ENCODE peak calls at places on chromosomes 1 and 21, in five cellular contexts. One of them, this sample, is unnamed.
A peak's percentile ranks its signal among the peaks of the same experiment; 100 is the strongest.

GRCh38 chr21:35503646-35504045 is 454.5 kb upstream of the RUNX1 start:
- DNase-seq in suprapubic skin: no peak
- DNase-seq in uterus: no peak
- DNase-seq in HFFc6: no peak
- DNase-seq in kidney: no peak
- DNase-seq in this sample: no peak

GRCh38 chr1:154423303-154423987 is 18.3 kb downstream of the IL6R start:
- DNase-seq in suprapubic skin: no peak
- DNase-seq in uterus: no peak
- DNase-seq in HFFc6: peak; percentile 51
- DNase-seq in kidney: no peak
- DNase-seq in this sample: no peak

GRCh38 chr1:235841938-235842545 is 24.7 kb downstream of the LYST start:
- DNase-seq in suprapubic skin: no peak
- DNase-seq in uterus: no peak
- DNase-seq in HFFc6: no peak
- DNase-seq in kidney: no peak
- DNase-seq in this sample: no peak

GRCh38 chr1:203601717-203602309 is 24.8 kb upstream of the ATP2B4 start:
- DNase-seq in suprapubic skin: no peak
- DNase-seq in uterus: no peak
- DNase-seq in HFFc6: no peak
- DNase-seq in kidney: no peak
- DNase-seq in this sample: no peak

GRCh38 chr1:209899948-209900347 is 38.1 kb upstream of the SYT14 start:
- DNase-seq in suprapubic skin: no peak
- DNase-seq in uterus: no peak
- DNase-seq in HFFc6: no peak
- DNase-seq in kidney: no peak
- DNase-seq in this sample: no peak

GRCh38 chr1:28905921-28906666 is 8.3 kb upstream of the EPB41 start:
- DNase-seq in suprapubic skin: peak; percentile 35
- DNase-seq in uterus: no peak
- DNase-seq in HFFc6: no peak
- DNase-seq in kidney: no peak
- DNase-seq in this sample: no peak

GRCh38 chr1:7012461-7012924 is 227.2 kb downstream of the CAMTA1 start:
- DNase-seq in suprapubic skin: no peak
- DNase-seq in uterus: no peak
- DNase-seq in HFFc6: no peak
- DNase-seq in kidney: no peak
- DNase-seq in this sample: no peak

GRCh38 chr1:63148825-63149645 is 173.3 kb upstream of the FOXD3 start:
- DNase-seq in suprapubic skin: no peak
- DNase-seq in uterus: no peak
- DNase-seq in HFFc6: no peak
- DNase-seq in kidney: no peak
- DNase-seq in this sample: no peak

GRCh38 chr1:195012995-195013394 is 1595.2 kb downstream of the KCNT2 start:
- DNase-seq in suprapubic skin: no peak
- DNase-seq in uterus: no peak
- DNase-seq in HFFc6: no peak
- DNase-seq in kidney: no peak
- DNase-seq in this sample: no peak

GRCh38 chr1:172979828-172980227 is 70.9 kb downstream of the TNFSF18 start:
- DNase-seq in suprapubic skin: no peak
- DNase-seq in uterus: no peak
- DNase-seq in HFFc6: no peak
- DNase-seq in kidney: no peak
- DNase-seq in this sample: no peak

GRCh38 chr1:243973169-243973568 is 77.9 kb upstream of the ZBTB18 start:
- DNase-seq in suprapubic skin: no peak
- DNase-seq in uterus: no peak
- DNase-seq in HFFc6: no peak
- DNase-seq in kidney: no peak
- DNase-seq in this sample: no peak

GRCh38 chr1:117760069-117760468 is 154.2 kb downstream of the TENT5C start:
- DNase-seq in suprapubic skin: no peak
- DNase-seq in uterus: no peak
- DNase-seq in HFFc6: no peak
- DNase-seq in kidney: no peak
- DNase-seq in this sample: no peak

GRCh38 chr1:94068831-94069648 is 51.9 kb downstream of the ABCA4 start:
- DNase-seq in suprapubic skin: no peak
- DNase-seq in uterus: no peak
- DNase-seq in HFFc6: no peak
- DNase-seq in kidney: no peak
- DNase-seq in this sample: no peak

GRCh38 chr1:17572264-17572985 is 32.9 kb downstream of the ARHGEF10L start:
- DNase-seq in suprapubic skin: no peak
- DNase-seq in uterus: no peak
- DNase-seq in HFFc6: no peak
- DNase-seq in kidney: no peak
- DNase-seq in this sample: no peak

GRCh38 chr1:189220750-189221149 is 1256.9 kb downstream of the BRINP3 start:
- DNase-seq in suprapubic skin: no peak
- DNase-seq in uterus: no peak
- DNase-seq in HFFc6: no peak
- DNase-seq in kidney: no peak
- DNase-seq in this sample: no peak

GRCh38 chr1:82387070-82387366 is 586.3 kb downstream of the ADGRL2 start:
- DNase-seq in suprapubic skin: no peak
- DNase-seq in uterus: no peak
- DNase-seq in HFFc6: no peak
- DNase-seq in kidney: no peak
- DNase-seq in this sample: no peak

GRCh38 chr1:32239335-32239734 is 7.7 kb upstream of the FAM167B start:
- DNase-seq in suprapubic skin: no peak
- DNase-seq in uterus: no peak
- DNase-seq in HFFc6: no peak
- DNase-seq in kidney: no peak
- DNase-seq in this sample: no peak

GRCh38 chr1:223837687-223838086 is 8.1 kb downstream of the TP53BP2 start:
- DNase-seq in suprapubic skin: no peak
- DNase-seq in uterus: no peak
- DNase-seq in HFFc6: no peak
- DNase-seq in kidney: no peak
- DNase-seq in this sample: no peak

GRCh38 chr1:108704501-108704900 is 8.2 kb upstream of the FNDC7 start:
- DNase-seq in suprapubic skin: no peak
- DNase-seq in uterus: no peak
- DNase-seq in HFFc6: peak; percentile 75
- DNase-seq in kidney: no peak
- DNase-seq in this sample: no peak

GRCh38 chr1:186980400-186980799 is 151.7 kb downstream of the PLA2G4A start:
- DNase-seq in suprapubic skin: no peak
- DNase-seq in uterus: no peak
- DNase-seq in HFFc6: no peak
- DNase-seq in kidney: no peak
- DNase-seq in this sample: no peak

GRCh38 chr1:231814031-231814430 is 187.4 kb downstream of the DISC1 start:
- DNase-seq in suprapubic skin: no peak
- DNase-seq in uterus: no peak
- DNase-seq in HFFc6: no peak
- DNase-seq in kidney: no peak
- DNase-seq in this sample: no peak

GRCh38 chr1:193104496-193104905 is 713 bp downstream of the GLRX2 start:
- DNase-seq in suprapubic skin: no peak
- DNase-seq in uterus: peak; percentile 27
- DNase-seq in HFFc6: peak; percentile 52
- DNase-seq in kidney: peak; percentile 76
- DNase-seq in this sample: no peak

GRCh38 chr21:35578350-35578782 is 482.0 kb downstream of the SETD4 start:
- DNase-seq in suprapubic skin: no peak
- DNase-seq in uterus: no peak
- DNase-seq in HFFc6: peak; percentile 89
- DNase-seq in kidney: no peak
- DNase-seq in this sample: no peak

GRCh38 chr1:226823643-226824042 is 46.8 kb upstream of the PSEN2 start:
- DNase-seq in suprapubic skin: peak; percentile 6
- DNase-seq in uterus: no peak
- DNase-seq in HFFc6: no peak
- DNase-seq in kidney: no peak
- DNase-seq in this sample: no peak

GRCh38 chr1:63632110-63632509 is 38.9 kb downstream of the PGM1 start:
- DNase-seq in suprapubic skin: no peak
- DNase-seq in uterus: no peak
- DNase-seq in HFFc6: no peak
- DNase-seq in kidney: no peak
- DNase-seq in this sample: no peak

GRCh38 chr1:18109058-18109755 is 1.6 kb downstream of the IGSF21 start:
- DNase-seq in suprapubic skin: no peak
- DNase-seq in uterus: no peak
- DNase-seq in HFFc6: no peak
- DNase-seq in kidney: no peak
- DNase-seq in this sample: no peak

GRCh38 chr21:39676054-39676771 is 63.5 kb downstream of the B3GALT5 start:
- DNase-seq in suprapubic skin: no peak
- DNase-seq in uterus: no peak
- DNase-seq in HFFc6: no peak
- DNase-seq in kidney: no peak
- DNase-seq in this sample: no peak

GRCh38 chr1:47562799-47563198 is 125.0 kb downstream of the FOXD2 start:
- DNase-seq in suprapubic skin: no peak
- DNase-seq in uterus: no peak
- DNase-seq in HFFc6: no peak
- DNase-seq in kidney: no peak
- DNase-seq in this sample: no peak

GRCh38 chr1:98557808-98558390 is 103.6 kb upstream of the SNX7 start:
- DNase-seq in suprapubic skin: no peak
- DNase-seq in uterus: no peak
- DNase-seq in HFFc6: no peak
- DNase-seq in kidney: no peak
- DNase-seq in this sample: no peak

GRCh38 chr1:98555814-98556213 is 105.7 kb upstream of the SNX7 start:
- DNase-seq in suprapubic skin: no peak
- DNase-seq in uterus: no peak
- DNase-seq in HFFc6: no peak
- DNase-seq in kidney: no peak
- DNase-seq in this sample: no peak

DNA sequence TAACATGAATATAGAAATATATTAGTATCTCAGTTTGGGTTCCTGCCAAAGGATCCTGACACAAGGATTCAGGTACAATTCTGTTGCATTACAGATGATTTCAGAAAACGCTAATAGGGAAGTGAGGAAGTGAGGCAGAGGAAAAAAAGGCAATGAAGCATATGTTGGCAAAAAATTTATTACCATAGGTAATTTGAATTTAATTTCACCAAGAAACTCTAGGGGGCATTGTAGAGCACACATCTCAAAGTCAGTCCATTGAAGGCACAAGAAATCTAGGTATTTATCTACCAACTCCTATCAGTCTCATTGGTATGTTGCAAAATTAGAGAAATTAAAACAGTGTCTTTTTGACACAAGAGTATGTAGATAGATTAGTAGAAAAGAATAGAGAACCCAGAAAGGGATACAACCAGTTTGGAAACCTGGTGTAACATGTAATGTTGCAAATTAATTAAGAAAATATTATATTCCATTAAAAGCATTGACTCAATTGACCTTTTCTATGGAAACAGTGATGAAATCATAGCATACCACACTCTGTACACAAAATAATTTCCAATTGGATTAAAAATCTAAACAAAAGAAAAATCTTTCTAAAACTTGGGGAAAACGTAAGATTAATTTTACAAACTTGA is 104.9 kb upstream of the SNX7 start:
- DNase-seq in suprapubic skin: no peak
- DNase-seq in uterus: no peak
- DNase-seq in HFFc6: peak; percentile 17
- DNase-seq in kidney: no peak
- DNase-seq in this sample: no peak
- TF ChIP-seq CTCF in suprapubic skin: no peak
- TF ChIP-seq CTCF in uterus: no peak
- TF ChIP-seq CTCF in HFFc6: peak; percentile 80
- TF ChIP-seq CTCF in kidney: no peak
- TF ChIP-seq CTCF in this sample: peak; percentile 70

DNA sequence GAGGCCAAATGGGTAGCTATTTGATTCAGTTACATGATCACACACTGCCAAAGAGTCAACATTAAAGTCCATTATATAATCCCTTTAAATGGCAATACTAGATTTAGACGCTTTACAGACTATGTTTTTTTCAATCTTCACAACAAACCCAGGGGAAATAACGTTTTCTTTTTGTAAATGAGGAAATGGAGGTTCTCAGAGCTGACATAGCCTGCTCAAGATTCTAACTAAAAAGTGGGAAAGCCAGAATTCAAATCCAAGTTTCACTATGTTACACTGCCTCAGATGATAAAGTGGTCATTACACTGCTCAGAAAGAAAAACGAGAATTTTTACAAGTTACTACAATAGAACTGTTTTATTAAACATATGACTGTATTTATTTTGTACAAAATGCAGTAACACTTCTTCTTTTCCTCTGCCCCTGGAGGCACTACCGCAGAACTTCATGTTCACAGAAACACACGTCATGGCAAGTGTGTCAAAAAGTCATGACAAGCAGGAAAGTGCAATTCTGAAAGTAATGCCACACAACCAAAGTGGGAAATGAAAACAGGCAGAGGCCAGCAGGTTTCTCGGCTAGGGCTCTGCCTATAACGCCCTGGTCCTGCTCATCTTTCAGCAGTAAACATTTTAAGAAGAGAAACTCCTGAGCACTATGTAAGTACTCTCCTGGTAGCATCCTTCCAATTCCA is 19.0 kb downstream of the THEMIS2 start:
- DNase-seq in suprapubic skin: no peak
- DNase-seq in uterus: no peak
- DNase-seq in HFFc6: no peak
- DNase-seq in kidney: no peak
- DNase-seq in this sample: no peak
- TF ChIP-seq CTCF in suprapubic skin: no peak
- TF ChIP-seq CTCF in uterus: no peak
- TF ChIP-seq CTCF in HFFc6: peak; percentile 11
- TF ChIP-seq CTCF in kidney: no peak
- TF ChIP-seq CTCF in this sample: no peak

DNA sequence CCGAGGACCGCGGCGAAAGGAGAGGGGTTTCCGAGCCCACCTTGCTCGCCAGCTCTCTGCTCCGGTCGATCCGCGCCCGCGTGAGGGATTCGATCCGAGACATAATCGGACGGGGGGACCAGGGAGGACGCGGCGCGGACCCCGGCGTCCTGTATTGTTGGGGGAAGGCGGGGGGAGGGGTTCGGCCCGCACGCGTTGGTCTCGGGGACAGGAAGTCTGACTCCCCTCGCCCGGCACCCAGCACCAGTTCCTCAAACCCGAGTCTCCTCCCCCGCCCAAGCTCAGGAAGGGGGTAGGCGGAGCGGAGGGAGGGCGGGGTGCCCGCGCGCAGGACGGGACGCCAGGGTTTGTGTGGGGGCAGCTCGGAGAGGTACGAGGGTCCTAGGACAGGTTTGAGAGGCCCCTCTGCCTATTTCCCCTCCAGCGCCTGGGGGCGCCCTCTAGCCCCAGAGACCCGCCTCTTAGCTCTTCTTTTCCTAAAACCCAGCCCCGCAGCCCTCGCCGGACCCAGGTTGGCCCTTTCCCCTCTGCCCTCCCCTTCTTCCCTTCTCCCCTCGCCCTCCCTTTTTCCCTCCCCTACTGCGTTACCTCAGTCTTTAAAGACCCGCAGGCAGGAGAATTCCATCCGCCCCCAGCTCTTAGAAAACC is at the start of gene ARHGEF2:
- DNase-seq in suprapubic skin: peak; percentile 93
- DNase-seq in uterus: peak; percentile 84
- DNase-seq in HFFc6: no peak
- DNase-seq in kidney: peak; percentile 95
- DNase-seq in this sample: peak; percentile 79
- TF ChIP-seq CTCF in suprapubic skin: no peak
- TF ChIP-seq CTCF in uterus: no peak
- TF ChIP-seq CTCF in HFFc6: peak; percentile 51
- TF ChIP-seq CTCF in kidney: no peak
- TF ChIP-seq CTCF in this sample: peak; percentile 54

GRCh38 chr1:219220945-219221344 is 47.3 kb downstream of the LYPLAL1 start:
- DNase-seq in suprapubic skin: no peak
- DNase-seq in uterus: no peak
- DNase-seq in HFFc6: no peak
- DNase-seq in kidney: no peak
- DNase-seq in this sample: no peak
- TF ChIP-seq CTCF in suprapubic skin: no peak
- TF ChIP-seq CTCF in uterus: no peak
- TF ChIP-seq CTCF in HFFc6: peak; percentile 19
- TF ChIP-seq CTCF in kidney: no peak
- TF ChIP-seq CTCF in this sample: no peak